ENCODE peak calls at places on chromosomes 2 and 18, in five cellular contexts. One of them, this sample, is unnamed.

GRCh38 chr2:3142961-3143571 is 234.6 kb downstream of the EIPR1 start:
- DNase-seq in H7: no peak
- DNase-seq in colonic mucosa: no peak
- DNase-seq in activated CD4-positive, alpha-beta T cell treated with anti-CD3 and anti-CD28 coated beads, Interleukin-2, amount 50 U/mL, for 1 hour: no peak
- DNase-seq in aorta: no peak
- DNase-seq in this sample: no peak

GRCh38 chr2:238512247-238512867 is 85.6 kb downstream of the ASB1 start:
- DNase-seq in H7: no peak
- DNase-seq in colonic mucosa: no peak
- DNase-seq in activated CD4-positive, alpha-beta T cell treated with anti-CD3 and anti-CD28 coated beads, Interleukin-2, amount 50 U/mL, for 1 hour: no peak
- DNase-seq in aorta: peak
- DNase-seq in this sample: no peak

GRCh38 chr18:6878881-6879280 is 149.4 kb downstream of the ARHGAP28 start:
- DNase-seq in H7: peak
- DNase-seq in colonic mucosa: no peak
- DNase-seq in activated CD4-positive, alpha-beta T cell treated with anti-CD3 and anti-CD28 coated beads, Interleukin-2, amount 50 U/mL, for 1 hour: no peak
- DNase-seq in aorta: no peak
- DNase-seq in this sample: no peak

GRCh38 chr18:48536516-48536915 is 2.3 kb upstream of the CTIF start:
- DNase-seq in H7: no peak
- DNase-seq in colonic mucosa: no peak
- DNase-seq in activated CD4-positive, alpha-beta T cell treated with anti-CD3 and anti-CD28 coated beads, Interleukin-2, amount 50 U/mL, for 1 hour: no peak
- DNase-seq in aorta: no peak
- DNase-seq in this sample: no peak

GRCh38 chr2:40820319-40820718 is 368.4 kb upstream of the SLC8A1 start:
- DNase-seq in H7: no peak
- DNase-seq in colonic mucosa: no peak
- DNase-seq in activated CD4-positive, alpha-beta T cell treated with anti-CD3 and anti-CD28 coated beads, Interleukin-2, amount 50 U/mL, for 1 hour: no peak
- DNase-seq in aorta: no peak
- DNase-seq in this sample: no peak

GRCh38 chr2:185507703-185508102 is 230.9 kb upstream of the FSIP2 start:
- DNase-seq in H7: no peak
- DNase-seq in colonic mucosa: no peak
- DNase-seq in activated CD4-positive, alpha-beta T cell treated with anti-CD3 and anti-CD28 coated beads, Interleukin-2, amount 50 U/mL, for 1 hour: no peak
- DNase-seq in aorta: no peak
- DNase-seq in this sample: no peak

GRCh38 chr2:69384618-69385081 is 2.4 kb downstream of the GFPT1 start:
- DNase-seq in H7: no peak
- DNase-seq in colonic mucosa: no peak
- DNase-seq in activated CD4-positive, alpha-beta T cell treated with anti-CD3 and anti-CD28 coated beads, Interleukin-2, amount 50 U/mL, for 1 hour: no peak
- DNase-seq in aorta: no peak
- DNase-seq in this sample: no peak

GRCh38 chr18:78913830-78914585 is 65.6 kb upstream of the SALL3 start:
- DNase-seq in H7: peak
- DNase-seq in colonic mucosa: no peak
- DNase-seq in activated CD4-positive, alpha-beta T cell treated with anti-CD3 and anti-CD28 coated beads, Interleukin-2, amount 50 U/mL, for 1 hour: no peak
- DNase-seq in aorta: peak
- DNase-seq in this sample: no peak

GRCh38 chr18:31616586-31616985 is 24.9 kb downstream of the TTR start:
- DNase-seq in H7: no peak
- DNase-seq in colonic mucosa: no peak
- DNase-seq in activated CD4-positive, alpha-beta T cell treated with anti-CD3 and anti-CD28 coated beads, Interleukin-2, amount 50 U/mL, for 1 hour: no peak
- DNase-seq in aorta: no peak
- DNase-seq in this sample: no peak

GRCh38 chr18:9177466-9177865 is 40.9 kb downstream of the ANKRD12 start:
- DNase-seq in H7: no peak
- DNase-seq in colonic mucosa: no peak
- DNase-seq in activated CD4-positive, alpha-beta T cell treated with anti-CD3 and anti-CD28 coated beads, Interleukin-2, amount 50 U/mL, for 1 hour: no peak
- DNase-seq in aorta: no peak
- DNase-seq in this sample: no peak

GRCh38 chr2:52423111-52423510 is 1344.5 kb upstream of the CHAC2 start:
- DNase-seq in H7: no peak
- DNase-seq in colonic mucosa: no peak
- DNase-seq in activated CD4-positive, alpha-beta T cell treated with anti-CD3 and anti-CD28 coated beads, Interleukin-2, amount 50 U/mL, for 1 hour: no peak
- DNase-seq in aorta: no peak
- DNase-seq in this sample: no peak

GRCh38 chr2:169361706-169362345 is 508 bp downstream of the LRP2 start:
- DNase-seq in H7: peak
- DNase-seq in colonic mucosa: no peak
- DNase-seq in activated CD4-positive, alpha-beta T cell treated with anti-CD3 and anti-CD28 coated beads, Interleukin-2, amount 50 U/mL, for 1 hour: no peak
- DNase-seq in aorta: peak
- DNase-seq in this sample: peak

GRCh38 chr2:31053929-31054328 is 84.3 kb downstream of the GALNT14 start:
- DNase-seq in H7: no peak
- DNase-seq in colonic mucosa: no peak
- DNase-seq in activated CD4-positive, alpha-beta T cell treated with anti-CD3 and anti-CD28 coated beads, Interleukin-2, amount 50 U/mL, for 1 hour: no peak
- DNase-seq in aorta: no peak
- DNase-seq in this sample: no peak